ENCODE peak calls at places on chromosome 18, in seven cellular contexts. One of them, this sample, is unnamed.

GRCh38 chr18:69177702-69178101 is 223.0 kb upstream of the DOK6 start:
- DNase-seq in naive thymus-derived CD4-positive, alpha-beta T cell: no peak
- DNase-seq in cardiac fibroblast: no peak
- DNase-seq in heart left ventricle: no peak
- DNase-seq in PC-3: no peak
- DNase-seq in CD8-positive, alpha-beta T cell: no peak
- DNase-seq in esophagus squamous epithelium: no peak
- DNase-seq in this sample: peak

GRCh38 chr18:57003342-57003741 is 143.5 kb upstream of the BOD1L2 start:
- DNase-seq in heart left ventricle: no peak
- DNase-seq in PC-3: no peak
- DNase-seq in esophagus squamous epithelium: no peak
- DNase-seq in cardiac fibroblast: no peak
- DNase-seq in CD8-positive, alpha-beta T cell: no peak
- DNase-seq in naive thymus-derived CD4-positive, alpha-beta T cell: no peak
- DNase-seq in this sample: no peak

GRCh38 chr18:24741961-24742738 is 281.7 kb downstream of the HRH4 start:
- DNase-seq in PC-3: no peak
- DNase-seq in cardiac fibroblast: peak
- DNase-seq in heart left ventricle: no peak
- DNase-seq in naive thymus-derived CD4-positive, alpha-beta T cell: no peak
- DNase-seq in CD8-positive, alpha-beta T cell: no peak
- DNase-seq in esophagus squamous epithelium: no peak
- DNase-seq in this sample: no peak

GRCh38 chr18:78416853-78417252 is 562.8 kb upstream of the SALL3 start:
- DNase-seq in PC-3: no peak
- DNase-seq in naive thymus-derived CD4-positive, alpha-beta T cell: no peak
- DNase-seq in esophagus squamous epithelium: no peak
- DNase-seq in cardiac fibroblast: no peak
- DNase-seq in heart left ventricle: no peak
- DNase-seq in CD8-positive, alpha-beta T cell: no peak
- DNase-seq in this sample: no peak

GRCh38 chr18:45777393-45777792 is 48.1 kb upstream of the SIGLEC15 start:
- DNase-seq in PC-3: peak
- DNase-seq in cardiac fibroblast: peak
- DNase-seq in esophagus squamous epithelium: no peak
- DNase-seq in naive thymus-derived CD4-positive, alpha-beta T cell: no peak
- DNase-seq in CD8-positive, alpha-beta T cell: no peak
- DNase-seq in heart left ventricle: no peak
- DNase-seq in this sample: peak

GRCh38 chr18:80046961-80047541 is 12.8 kb downstream of the RBFA start:
- DNase-seq in esophagus squamous epithelium: no peak
- DNase-seq in cardiac fibroblast: no peak
- DNase-seq in CD8-positive, alpha-beta T cell: no peak
- DNase-seq in naive thymus-derived CD4-positive, alpha-beta T cell: no peak
- DNase-seq in heart left ventricle: no peak
- DNase-seq in PC-3: no peak
- DNase-seq in this sample: no peak

GRCh38 chr18:46587568-46587967 is 69.5 kb downstream of the LOXHD1 start:
- DNase-seq in cardiac fibroblast: no peak
- DNase-seq in heart left ventricle: no peak
- DNase-seq in esophagus squamous epithelium: no peak
- DNase-seq in naive thymus-derived CD4-positive, alpha-beta T cell: no peak
- DNase-seq in PC-3: no peak
- DNase-seq in CD8-positive, alpha-beta T cell: no peak
- DNase-seq in this sample: no peak

GRCh38 chr18:55421612-55422381 is 166.2 kb downstream of the TCF4 start:
- DNase-seq in heart left ventricle: no peak
- DNase-seq in naive thymus-derived CD4-positive, alpha-beta T cell: no peak
- DNase-seq in PC-3: no peak
- DNase-seq in cardiac fibroblast: peak
- DNase-seq in CD8-positive, alpha-beta T cell: no peak
- DNase-seq in esophagus squamous epithelium: no peak
- DNase-seq in this sample: peak

GRCh38 chr18:68519341-68519740 is 195.6 kb downstream of the TMX3 start:
- DNase-seq in cardiac fibroblast: no peak
- DNase-seq in PC-3: no peak
- DNase-seq in CD8-positive, alpha-beta T cell: no peak
- DNase-seq in naive thymus-derived CD4-positive, alpha-beta T cell: no peak
- DNase-seq in esophagus squamous epithelium: no peak
- DNase-seq in heart left ventricle: no peak
- DNase-seq in this sample: no peak

GRCh38 chr18:49639643-49640361 is 77.9 kb downstream of the LIPG start:
- DNase-seq in esophagus squamous epithelium: no peak
- DNase-seq in naive thymus-derived CD4-positive, alpha-beta T cell: no peak
- DNase-seq in heart left ventricle: no peak
- DNase-seq in cardiac fibroblast: peak
- DNase-seq in PC-3: no peak
- DNase-seq in CD8-positive, alpha-beta T cell: no peak
- DNase-seq in this sample: peak

GRCh38 chr18:2338601-2339000 is 232.7 kb downstream of the METTL4 start:
- DNase-seq in PC-3: no peak
- DNase-seq in heart left ventricle: no peak
- DNase-seq in esophagus squamous epithelium: no peak
- DNase-seq in cardiac fibroblast: no peak
- DNase-seq in naive thymus-derived CD4-positive, alpha-beta T cell: no peak
- DNase-seq in CD8-positive, alpha-beta T cell: no peak
- DNase-seq in this sample: no peak

GRCh38 chr18:68699043-68699442 is 15.9 kb downstream of the TMX3 start:
- DNase-seq in CD8-positive, alpha-beta T cell: no peak
- DNase-seq in cardiac fibroblast: peak
- DNase-seq in heart left ventricle: no peak
- DNase-seq in PC-3: peak
- DNase-seq in naive thymus-derived CD4-positive, alpha-beta T cell: no peak
- DNase-seq in esophagus squamous epithelium: no peak
- DNase-seq in this sample: peak

GRCh38 chr18:52442686-52443085 is 102.7 kb downstream of the DCC start:
- DNase-seq in PC-3: no peak
- DNase-seq in naive thymus-derived CD4-positive, alpha-beta T cell: no peak
- DNase-seq in cardiac fibroblast: no peak
- DNase-seq in esophagus squamous epithelium: no peak
- DNase-seq in heart left ventricle: no peak
- DNase-seq in CD8-positive, alpha-beta T cell: no peak
- DNase-seq in this sample: no peak

DNA sequence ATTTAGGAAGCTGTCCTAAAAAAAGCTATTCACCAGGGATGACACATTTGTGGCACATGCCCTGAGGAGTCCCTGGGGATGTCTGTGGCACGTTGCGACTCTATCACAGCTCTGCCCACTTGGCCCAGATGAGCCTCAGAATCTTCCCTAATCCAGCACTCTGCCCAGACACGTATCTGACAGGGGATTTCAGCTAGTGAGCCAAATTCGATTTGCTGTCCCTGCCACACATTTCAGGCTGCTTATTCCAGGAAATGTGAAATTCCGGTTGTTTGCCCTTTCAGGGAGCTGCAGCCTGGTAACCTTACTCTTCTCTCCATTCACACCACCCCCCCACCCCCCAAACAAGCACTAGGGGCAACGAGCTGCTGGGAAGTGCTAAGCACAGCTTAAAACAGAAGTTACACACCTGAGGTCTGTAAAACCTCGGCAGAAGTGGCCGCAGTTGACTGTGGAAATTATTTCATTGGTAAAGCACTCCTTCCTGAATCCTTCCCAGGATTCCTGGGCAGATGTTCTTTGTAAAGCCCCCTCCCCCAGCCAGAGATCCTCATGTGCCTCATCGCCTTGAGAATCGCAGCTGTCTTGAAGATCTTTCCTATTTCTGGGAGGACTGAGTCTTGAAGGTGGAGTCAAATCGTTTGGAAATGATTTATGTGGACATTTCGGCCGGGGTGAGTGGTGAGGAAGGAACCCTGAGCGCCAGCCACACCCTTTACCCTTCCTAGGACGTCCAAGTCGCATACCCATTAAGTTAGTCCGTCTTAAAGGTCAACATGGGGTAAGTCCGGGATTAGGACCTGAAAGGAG is 85.1 kb upstream of the ZCCHC2 start:
- DNase-seq in PC-3: no peak
- DNase-seq in heart left ventricle: no peak
- DNase-seq in CD8-positive, alpha-beta T cell: no peak
- DNase-seq in cardiac fibroblast: peak
- DNase-seq in naive thymus-derived CD4-positive, alpha-beta T cell: no peak
- DNase-seq in esophagus squamous epithelium: no peak
- DNase-seq in this sample: no peak
- H3K4me3 ChIP-seq in PC-3: no peak
- H3K4me3 ChIP-seq in heart left ventricle: no peak
- H3K4me3 ChIP-seq in CD8-positive, alpha-beta T cell: no peak
- H3K4me3 ChIP-seq in cardiac fibroblast: peak
- H3K4me3 ChIP-seq in naive thymus-derived CD4-positive, alpha-beta T cell: no peak
- H3K4me3 ChIP-seq in esophagus squamous epithelium: no peak
- H3K4me3 ChIP-seq in this sample: no peak

GRCh38 chr18:59142274-59142673 is 2.6 kb downstream of the SEC11C start:
- DNase-seq in PC-3: no peak
- DNase-seq in cardiac fibroblast: no peak
- DNase-seq in CD8-positive, alpha-beta T cell: no peak
- DNase-seq in esophagus squamous epithelium: no peak
- DNase-seq in heart left ventricle: no peak
- DNase-seq in naive thymus-derived CD4-positive, alpha-beta T cell: no peak
- DNase-seq in this sample: no peak

GRCh38 chr18:59141294-59142068 is 1.8 kb downstream of the SEC11C start:
- DNase-seq in esophagus squamous epithelium: no peak
- DNase-seq in heart left ventricle: no peak
- DNase-seq in cardiac fibroblast: no peak
- DNase-seq in PC-3: no peak
- DNase-seq in naive thymus-derived CD4-positive, alpha-beta T cell: no peak
- DNase-seq in CD8-positive, alpha-beta T cell: no peak
- DNase-seq in this sample: no peak

GRCh38 chr18:59145055-59145454 is 5.4 kb downstream of the SEC11C start:
- DNase-seq in PC-3: no peak
- DNase-seq in esophagus squamous epithelium: no peak
- DNase-seq in cardiac fibroblast: no peak
- DNase-seq in CD8-positive, alpha-beta T cell: no peak
- DNase-seq in heart left ventricle: no peak
- DNase-seq in naive thymus-derived CD4-positive, alpha-beta T cell: no peak
- DNase-seq in this sample: no peak

GRCh38 chr18:59143441-59143840 is 3.8 kb downstream of the SEC11C start:
- DNase-seq in cardiac fibroblast: no peak
- DNase-seq in esophagus squamous epithelium: no peak
- DNase-seq in naive thymus-derived CD4-positive, alpha-beta T cell: no peak
- DNase-seq in CD8-positive, alpha-beta T cell: no peak
- DNase-seq in PC-3: no peak
- DNase-seq in heart left ventricle: no peak
- DNase-seq in this sample: no peak

GRCh38 chr18:59144483-59144882 is 4.8 kb downstream of the SEC11C start:
- DNase-seq in PC-3: no peak
- DNase-seq in esophagus squamous epithelium: no peak
- DNase-seq in CD8-positive, alpha-beta T cell: no peak
- DNase-seq in naive thymus-derived CD4-positive, alpha-beta T cell: no peak
- DNase-seq in heart left ventricle: no peak
- DNase-seq in cardiac fibroblast: no peak
- DNase-seq in this sample: no peak
- H3K4me3 ChIP-seq in PC-3: no peak
- H3K4me3 ChIP-seq in esophagus squamous epithelium: no peak
- H3K4me3 ChIP-seq in CD8-positive, alpha-beta T cell: no peak
- H3K4me3 ChIP-seq in naive thymus-derived CD4-positive, alpha-beta T cell: no peak
- H3K4me3 ChIP-seq in heart left ventricle: no peak
- H3K4me3 ChIP-seq in cardiac fibroblast: no peak
- H3K4me3 ChIP-seq in this sample: no peak

GRCh38 chr18:59220784-59221765 is 1.1 kb downstream of the GRP start:
- DNase-seq in cardiac fibroblast: no peak
- DNase-seq in heart left ventricle: no peak
- DNase-seq in esophagus squamous epithelium: no peak
- DNase-seq in CD8-positive, alpha-beta T cell: no peak
- DNase-seq in naive thymus-derived CD4-positive, alpha-beta T cell: no peak
- DNase-seq in PC-3: no peak
- DNase-seq in this sample: no peak
- H3K4me3 ChIP-seq in cardiac fibroblast: no peak
- H3K4me3 ChIP-seq in heart left ventricle: peak
- H3K4me3 ChIP-seq in esophagus squamous epithelium: no peak
- H3K4me3 ChIP-seq in CD8-positive, alpha-beta T cell: no peak
- H3K4me3 ChIP-seq in naive thymus-derived CD4-positive, alpha-beta T cell: no peak
- H3K4me3 ChIP-seq in PC-3: no peak
- H3K4me3 ChIP-seq in this sample: no peak

GRCh38 chr18:269480-270090 is 1.7 kb upstream of the THOC1 start:
- DNase-seq in PC-3: no peak
- DNase-seq in heart left ventricle: no peak
- DNase-seq in CD8-positive, alpha-beta T cell: no peak
- DNase-seq in esophagus squamous epithelium: no peak
- DNase-seq in naive thymus-derived CD4-positive, alpha-beta T cell: no peak
- DNase-seq in cardiac fibroblast: no peak
- DNase-seq in this sample: no peak
- H3K4me3 ChIP-seq in PC-3: peak
- H3K4me3 ChIP-seq in heart left ventricle: no peak
- H3K4me3 ChIP-seq in CD8-positive, alpha-beta T cell: no peak
- H3K4me3 ChIP-seq in esophagus squamous epithelium: no peak
- H3K4me3 ChIP-seq in naive thymus-derived CD4-positive, alpha-beta T cell: no peak
- H3K4me3 ChIP-seq in cardiac fibroblast: no peak
- H3K4me3 ChIP-seq in this sample: no peak

GRCh38 chr18:51235011-51235789 is 37.7 kb upstream of the MEX3C start:
- DNase-seq in esophagus squamous epithelium: no peak
- DNase-seq in CD8-positive, alpha-beta T cell: no peak
- DNase-seq in heart left ventricle: no peak
- DNase-seq in naive thymus-derived CD4-positive, alpha-beta T cell: no peak
- DNase-seq in cardiac fibroblast: peak
- DNase-seq in PC-3: peak
- DNase-seq in this sample: peak
- H3K4me3 ChIP-seq in esophagus squamous epithelium: no peak
- H3K4me3 ChIP-seq in CD8-positive, alpha-beta T cell: no peak
- H3K4me3 ChIP-seq in heart left ventricle: no peak
- H3K4me3 ChIP-seq in naive thymus-derived CD4-positive, alpha-beta T cell: no peak
- H3K4me3 ChIP-seq in cardiac fibroblast: no peak
- H3K4me3 ChIP-seq in PC-3: no peak
- H3K4me3 ChIP-seq in this sample: no peak

This sample was measured in fibroblast of pulmonary artery.